ENCODE peak calls at places on chromosome 13, in four cellular contexts. One of them, this sample, is unnamed.

GRCh38 chr13:29887030-29887557 is 36.7 kb upstream of the UBL3 start:
- DNase-seq in cardiac fibroblast: no peak
- DNase-seq in endothelial cell: no peak
- DNase-seq in heart right ventricle: no peak
- DNase-seq in this sample: no peak

GRCh38 chr13:51767100-51767499 is 36.9 kb downstream of the DHRS12 start:
- DNase-seq in cardiac fibroblast: no peak
- DNase-seq in endothelial cell: peak
- DNase-seq in heart right ventricle: no peak
- DNase-seq in this sample: no peak

GRCh38 chr13:27474751-27475268 is 24.4 kb upstream of the MTIF3 start:
- DNase-seq in cardiac fibroblast: no peak
- DNase-seq in endothelial cell: no peak
- DNase-seq in heart right ventricle: no peak
- DNase-seq in this sample: no peak

GRCh38 chr13:112068531-112069062 is 1.6 kb downstream of the SOX1 start:
- DNase-seq in cardiac fibroblast: no peak
- DNase-seq in endothelial cell: no peak
- DNase-seq in heart right ventricle: no peak
- DNase-seq in this sample: no peak

GRCh38 chr13:34459856-34460255 is 482.2 kb upstream of the NBEA start:
- DNase-seq in cardiac fibroblast: peak
- DNase-seq in endothelial cell: no peak
- DNase-seq in heart right ventricle: no peak
- DNase-seq in this sample: no peak

GRCh38 chr13:102799544-102800144 is 725 bp downstream of the BIVM start:
- DNase-seq in cardiac fibroblast: no peak
- DNase-seq in endothelial cell: peak
- DNase-seq in heart right ventricle: no peak
- DNase-seq in this sample: no peak

GRCh38 chr13:114173261-114173660 is 5.8 kb upstream of the CFAP97D2 start:
- DNase-seq in cardiac fibroblast: no peak
- DNase-seq in endothelial cell: no peak
- DNase-seq in heart right ventricle: no peak
- DNase-seq in this sample: no peak

GRCh38 chr13:35309711-35310110 is 166.8 kb downstream of the MAB21L1 start:
- DNase-seq in cardiac fibroblast: no peak
- DNase-seq in endothelial cell: no peak
- DNase-seq in heart right ventricle: no peak
- DNase-seq in this sample: no peak

GRCh38 chr13:114341003-114341777 is 26.9 kb downstream of the CHAMP1 start:
- DNase-seq in cardiac fibroblast: no peak
- DNase-seq in endothelial cell: no peak
- DNase-seq in heart right ventricle: no peak
- DNase-seq in this sample: no peak

GRCh38 chr13:19680751-19681150 is 47.3 kb downstream of the MPHOSPH8 start:
- DNase-seq in cardiac fibroblast: no peak
- DNase-seq in endothelial cell: no peak
- DNase-seq in heart right ventricle: no peak
- DNase-seq in this sample: no peak

GRCh38 chr13:106033634-106034033 is 501.8 kb downstream of the EFNB2 start:
- DNase-seq in cardiac fibroblast: peak
- DNase-seq in endothelial cell: no peak
- DNase-seq in heart right ventricle: no peak
- DNase-seq in this sample: peak
- TF ChIP-seq CTCF in cardiac fibroblast: peak
- TF ChIP-seq CTCF in endothelial cell: peak
- TF ChIP-seq CTCF in heart right ventricle: no peak
- TF ChIP-seq CTCF in this sample: peak

DNA sequence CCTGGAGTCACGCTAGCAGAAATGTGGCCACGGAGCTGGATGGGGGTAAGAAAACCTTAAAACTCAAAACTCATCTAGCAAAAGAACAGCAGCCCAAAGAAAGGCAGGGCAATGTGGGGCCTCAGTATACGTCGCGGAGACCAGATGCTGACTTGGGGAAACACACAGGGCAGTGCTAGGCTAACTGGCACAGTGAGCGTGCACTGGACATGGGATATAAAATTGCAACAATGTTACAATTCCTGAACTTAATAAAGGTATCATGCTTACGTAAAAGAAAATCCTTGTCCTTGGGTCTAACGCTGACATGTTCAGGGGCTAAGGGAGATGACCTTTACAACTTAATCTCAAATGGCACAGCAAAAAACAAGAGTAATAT is 40.5 kb downstream of the COL4A1 start:
- DNase-seq in cardiac fibroblast: no peak
- DNase-seq in endothelial cell: no peak
- DNase-seq in heart right ventricle: no peak
- DNase-seq in this sample: no peak
- TF ChIP-seq CTCF in cardiac fibroblast: no peak
- TF ChIP-seq CTCF in endothelial cell: no peak
- TF ChIP-seq CTCF in heart right ventricle: no peak
- TF ChIP-seq CTCF in this sample: no peak

GRCh38 chr13:110716235-110716505 is 2.7 kb downstream of the ING1 start:
- DNase-seq in cardiac fibroblast: peak
- DNase-seq in endothelial cell: no peak
- DNase-seq in heart right ventricle: no peak
- DNase-seq in this sample: no peak
- TF ChIP-seq CTCF in cardiac fibroblast: no peak
- TF ChIP-seq CTCF in endothelial cell: no peak
- TF ChIP-seq CTCF in heart right ventricle: no peak
- TF ChIP-seq CTCF in this sample: no peak

GRCh38 chr13:68810660-68811059 is 1297.0 kb upstream of the ATXN8OS start:
- DNase-seq in cardiac fibroblast: no peak
- DNase-seq in endothelial cell: no peak
- DNase-seq in heart right ventricle: no peak
- DNase-seq in this sample: no peak
- TF ChIP-seq CTCF in cardiac fibroblast: no peak
- TF ChIP-seq CTCF in endothelial cell: no peak
- TF ChIP-seq CTCF in heart right ventricle: no peak
- TF ChIP-seq CTCF in this sample: peak

DNA sequence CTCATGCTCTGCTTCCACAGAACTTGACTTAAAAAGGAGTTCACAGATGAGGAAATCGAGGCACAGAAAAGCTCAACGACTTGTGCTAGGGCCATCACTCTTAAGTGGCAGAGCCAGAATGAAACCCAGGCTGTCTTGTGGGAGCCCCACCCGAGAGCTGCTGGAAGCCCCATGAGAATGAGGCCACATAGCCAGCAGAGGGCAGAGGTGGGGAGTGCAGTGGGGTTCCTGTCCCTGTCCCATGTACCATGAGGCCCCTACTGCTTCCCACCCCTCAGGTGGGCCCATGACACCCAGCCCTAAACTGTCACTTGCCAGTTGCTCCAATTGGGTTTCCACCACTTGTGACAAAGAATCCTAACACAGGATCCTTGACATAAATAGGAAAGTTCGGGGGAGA is 175.9 kb downstream of the IRS2 start:
- DNase-seq in cardiac fibroblast: peak
- DNase-seq in endothelial cell: peak
- DNase-seq in heart right ventricle: peak
- DNase-seq in this sample: no peak
- TF ChIP-seq CTCF in cardiac fibroblast: peak
- TF ChIP-seq CTCF in endothelial cell: no peak
- TF ChIP-seq CTCF in heart right ventricle: peak
- TF ChIP-seq CTCF in this sample: peak

DNA sequence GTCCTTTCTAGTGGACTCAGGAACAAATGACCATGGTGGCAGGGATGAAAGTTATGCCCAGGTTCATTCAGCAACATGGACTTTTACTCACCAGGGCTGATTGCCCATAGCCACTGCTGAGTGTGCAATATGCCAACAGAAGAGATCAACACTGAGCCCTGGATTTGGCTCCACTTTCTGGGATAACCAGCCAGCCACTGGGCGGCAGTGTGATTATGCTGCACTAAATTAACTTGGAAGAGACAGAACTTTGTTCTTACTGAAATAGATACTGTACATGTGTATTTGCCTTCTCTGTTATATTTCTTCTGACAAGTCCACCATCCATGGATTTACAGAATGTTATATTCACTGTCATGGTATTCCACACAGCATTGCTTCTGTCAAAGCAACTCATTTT is 257.4 kb downstream of the TDRD3 start:
- DNase-seq in cardiac fibroblast: peak
- DNase-seq in endothelial cell: peak
- DNase-seq in heart right ventricle: peak
- DNase-seq in this sample: peak
- TF ChIP-seq CTCF in cardiac fibroblast: peak
- TF ChIP-seq CTCF in endothelial cell: no peak
- TF ChIP-seq CTCF in heart right ventricle: peak
- TF ChIP-seq CTCF in this sample: peak

GRCh38 chr13:90732049-90732448 is 615.4 kb upstream of the MIR17HG start:
- DNase-seq in cardiac fibroblast: no peak
- DNase-seq in endothelial cell: peak
- DNase-seq in heart right ventricle: no peak
- DNase-seq in this sample: no peak
- TF ChIP-seq CTCF in cardiac fibroblast: no peak
- TF ChIP-seq CTCF in endothelial cell: no peak
- TF ChIP-seq CTCF in heart right ventricle: no peak
- TF ChIP-seq CTCF in this sample: no peak